ENCODE peak calls at places on chromosome 3, in five cellular contexts. T, B, D, L and A are unnamed samples.

GRCh38 chr3:132435911-132436425 is 18.7 kb downstream of the DNAJC13 start:
- DNase-seq in T (no peak), B (peak), D (no peak), L (no peak), A (no peak)

GRCh38 chr3:43582876-43583275 is 38.9 kb downstream of the ANO10 start:
- DNase-seq in T (peak), B (no peak), D (no peak), L (no peak), A (no peak)

GRCh38 chr3:27354588-27355203 is 14.5 kb downstream of the NEK10 start:
- DNase-seq in T (no peak), B (no peak), D (no peak), L (no peak), A (no peak)

GRCh38 chr3:73719413-73719831 is 94.7 kb upstream of the PDZRN3 start:
- DNase-seq in T (peak), B (peak), D (no peak), L (no peak), A (no peak)

GRCh38 chr3:47394867-47395266 is 14.0 kb downstream of the PTPN23 start:
- DNase-seq in T (no peak), B (no peak), D (no peak), L (no peak), A (no peak)

GRCh38 chr3:57977755-57978715 is 30.2 kb upstream of the FLNB start:
- DNase-seq in T (no peak), B (no peak), D (no peak), L (no peak), A (no peak)

GRCh38 chr3:52897130-52898109 is at the start of gene STIMATE:
- DNase-seq in T (peak), B (peak), D (peak), L (peak), A (peak)

GRCh38 chr3:152444029-152444641 is 175.4 kb downstream of the MBNL1 start:
- DNase-seq in T (peak), B (peak), D (no peak), L (no peak), A (peak)

GRCh38 chr3:33664195-33664594 is 53.9 kb downstream of the CLASP2 start:
- DNase-seq in T (peak), B (peak), D (no peak), L (no peak), A (peak)

GRCh38 chr3:79937567-79937966 is 169.8 kb upstream of the ROBO1 start:
- DNase-seq in T (peak), B (no peak), D (no peak), L (no peak), A (peak)

GRCh38 chr3:109187390-109187789 is 50.9 kb downstream of the C3orf85 start:
- DNase-seq in T (no peak), B (no peak), D (no peak), L (no peak), A (no peak)

GRCh38 chr3:59862686-59863085 is 812.9 kb upstream of the CFAP20DC start:
- DNase-seq in T (peak), B (peak), D (no peak), L (no peak), A (peak)

GRCh38 chr3:33215739-33216138 is 2.9 kb downstream of the SUSD5 start:
- DNase-seq in T (no peak), B (no peak), D (no peak), L (no peak), A (no peak)

GRCh38 chr3:50136714-50137405 is 18.3 kb upstream of the SEMA3F start:
- DNase-seq in T (no peak), B (no peak), D (no peak), L (no peak), A (no peak)

GRCh38 chr3:56835626-56836025 is 33.9 kb upstream of the ARHGEF3 start:
- DNase-seq in T (no peak), B (peak), D (no peak), L (no peak), A (no peak)

GRCh38 chr3:156382458-156383346 is 172.2 kb downstream of the SSR3 start:
- DNase-seq in T (no peak), B (peak), D (no peak), L (no peak), A (peak)

GRCh38 chr3:8524249-8524648 is 22.6 kb downstream of the LMCD1 start:
- DNase-seq in T (no peak), B (no peak), D (no peak), L (no peak), A (no peak)